ENCODE peak calls at places on chromosomes 4 and X, in five cellular contexts. U, X, O, Q and F are unnamed samples.

GRCh38 chrX:15146515-15146914 is 123.4 kb downstream of the ASB9 start:
- DNase-seq in U (no peak), X (peak), O (peak), Q (peak), F (peak)

GRCh38 chrX:38857736-38858432 is 56.6 kb downstream of the MID1IP1 start:
- DNase-seq in U (no peak), X (no peak), O (no peak), Q (no peak), F (no peak)

GRCh38 chr4:174757736-174758135 is 71.3 kb downstream of the GLRA3 start:
- DNase-seq in U (no peak), X (no peak), O (no peak), Q (peak), F (no peak)

GRCh38 chrX:2677764-2678163 is 13.3 kb upstream of the CD99 start:
- DNase-seq in U (peak), X (peak), O (no peak), Q (no peak), F (peak)

GRCh38 chr4:17884063-17884462 is 73.3 kb downstream of the NCAPG start:
- DNase-seq in U (peak), X (no peak), O (no peak), Q (no peak), F (no peak)

GRCh38 chrX:78321809-78322208 is 5.6 kb downstream of the CYSLTR1 start:
- DNase-seq in U (no peak), X (peak), O (no peak), Q (no peak), F (peak)

GRCh38 chrX:8579602-8580001 is 115.0 kb downstream of the VCX3B start:
- DNase-seq in U (no peak), X (peak), O (no peak), Q (no peak), F (no peak)

GRCh38 chrX:38206036-38206435 is 14.6 kb downstream of the SRPX start:
- DNase-seq in U (no peak), X (no peak), O (no peak), Q (no peak), F (no peak)

GRCh38 chrX:25860322-25860721 is 277.8 kb upstream of the MAGEB18 start:
- DNase-seq in U (no peak), X (no peak), O (no peak), Q (no peak), F (no peak)

GRCh38 chrX:25853002-25853479 is 285.1 kb upstream of the MAGEB18 start:
- DNase-seq in U (no peak), X (no peak), O (no peak), Q (no peak), F (no peak)

GRCh38 chrX:25858273-25858880 is 279.8 kb upstream of the MAGEB18 start:
- DNase-seq in U (no peak), X (peak), O (no peak), Q (no peak), F (peak)
- TF ChIP-seq CTCF in U (no peak), X (peak), O (no peak), Q (peak), F (peak)

GRCh38 chr4:158610790-158611189 is 60.9 kb downstream of the C4orf46 start:
- DNase-seq in U (no peak), X (no peak), O (no peak), Q (no peak), F (peak)

DNA sequence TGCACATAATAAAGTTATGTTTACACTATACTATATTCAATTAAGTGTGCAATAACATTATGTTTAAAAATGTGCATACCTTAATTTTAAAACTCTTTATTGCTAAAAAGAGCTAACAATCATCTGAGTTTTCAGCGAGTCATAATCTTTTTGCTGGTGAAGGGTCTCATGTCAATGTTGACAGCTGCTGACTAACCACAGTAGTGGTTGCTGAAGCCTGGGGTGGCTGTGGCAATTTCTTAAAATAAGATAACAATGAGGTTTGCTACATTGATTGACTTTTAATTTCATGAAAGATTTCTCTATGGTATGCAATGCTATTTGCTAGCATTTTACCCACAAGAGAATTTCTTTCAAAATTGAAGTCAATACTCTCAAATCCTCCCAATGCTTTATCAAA is 58.6 kb downstream of the C4orf46 start:
- DNase-seq in U (no peak), X (no peak), O (no peak), Q (no peak), F (no peak)
- TF ChIP-seq CTCF in U (no peak), X (no peak), O (no peak), Q (no peak), F (no peak)

DNA sequence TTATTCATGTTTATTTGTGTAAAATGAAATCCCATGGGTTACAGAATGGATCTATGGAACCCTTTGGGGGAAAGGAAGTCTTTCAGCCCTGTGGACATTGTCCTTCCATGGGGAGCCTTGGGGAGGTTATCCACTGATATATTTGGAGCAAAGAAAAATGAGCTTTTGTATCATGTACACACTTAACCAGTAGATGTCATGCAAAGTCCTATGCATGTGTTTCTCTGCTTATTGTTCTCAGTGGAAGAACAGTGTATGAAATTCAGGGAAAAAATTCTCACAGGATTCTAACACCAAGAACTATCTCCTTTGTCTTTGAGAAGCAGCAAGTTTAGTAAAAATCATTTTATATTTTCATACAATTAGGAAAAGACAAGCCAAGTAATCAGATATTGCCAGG is 105.3 kb downstream of the DTHD1 start:
- DNase-seq in U (no peak), X (no peak), O (no peak), Q (no peak), F (no peak)
- TF ChIP-seq CTCF in U (no peak), X (peak), O (no peak), Q (no peak), F (peak)

GRCh38 chrX:139287155-139287924 is 243.2 kb upstream of the F9 start:
- DNase-seq in U (no peak), X (no peak), O (no peak), Q (no peak), F (peak)
- TF ChIP-seq CTCF in U (no peak), X (no peak), O (no peak), Q (no peak), F (no peak)

DNA sequence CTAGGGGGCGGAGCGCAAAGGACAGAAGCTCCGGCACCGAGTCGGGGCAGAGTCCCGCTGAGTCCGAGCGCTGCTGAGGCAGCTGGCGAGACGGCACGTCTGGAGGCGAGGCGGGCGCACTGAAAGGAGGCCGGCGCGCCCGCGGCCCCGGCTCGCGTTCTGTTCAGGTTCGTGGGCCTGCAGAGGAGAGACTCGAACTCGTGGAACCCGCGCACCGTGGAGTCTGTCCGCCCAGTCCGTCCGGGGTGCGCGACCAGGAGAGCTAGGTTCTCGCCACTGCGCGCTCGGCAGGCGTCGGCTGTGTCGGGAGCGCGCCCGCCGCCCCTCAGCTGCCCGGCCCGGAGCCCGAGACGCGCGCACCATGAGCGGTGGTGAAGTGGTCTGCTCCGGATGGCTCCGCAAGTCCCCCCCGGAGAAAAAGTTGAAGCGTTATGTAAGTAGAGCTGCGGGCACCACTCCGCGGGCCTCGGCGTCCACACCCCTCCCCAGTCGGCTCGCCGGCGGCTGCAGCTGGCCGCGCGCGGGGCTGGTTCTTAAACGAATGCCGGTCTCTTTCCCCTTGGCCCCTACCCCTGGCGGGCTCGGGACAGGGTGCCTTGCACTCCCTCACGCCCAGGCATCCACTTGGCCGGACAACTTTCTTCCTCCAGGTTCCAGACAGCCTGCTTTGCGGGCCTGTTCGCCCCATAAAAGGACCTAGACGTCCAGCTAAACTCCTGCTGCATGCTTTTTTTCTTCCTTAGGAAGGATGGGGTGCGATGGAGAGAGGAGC is at the start of gene GAB1:
- DNase-seq in U (peak), X (peak), O (peak), Q (peak), F (peak)
- TF ChIP-seq CTCF in U (no peak), X (no peak), O (no peak), Q (peak), F (no peak)